ENCODE peak calls at places on chromosomes 6 and 20, in nine cellular contexts. F, B, O, L, H, X, R, V and N are unnamed samples.

GRCh38 chr6:42774201-42774600 is 7.7 kb upstream of the BICRAL start:
- DNase-seq in B (no peak), X (no peak), F (no peak), R (no peak), L (no peak), O (no peak), V (no peak), H (no peak), N (no peak)

GRCh38 chr6:134564705-134565104 is 246.8 kb upstream of the SGK1 start:
- DNase-seq in L (no peak), X (no peak), V (no peak), R (no peak), F (no peak), B (no peak), O (no peak), H (no peak), N (no peak)

GRCh38 chr6:101666256-101666655 is 272.7 kb downstream of the GRIK2 start:
- DNase-seq in L (peak; percentile 23), R (no peak), F (peak; percentile 80), B (no peak), V (peak; percentile 73), X (no peak), O (peak; percentile 93), H (no peak), N (no peak)

GRCh38 chr6:30200551-30201281 is 12.5 kb downstream of the TRIM26 start:
- DNase-seq in B (no peak), F (no peak), R (no peak), L (no peak), V (no peak), O (no peak), X (no peak), H (no peak), N (no peak)

GRCh38 chr6:71349395-71349794 is 60.8 kb downstream of the OGFRL1 start:
- DNase-seq in F (peak; percentile 62), B (no peak), L (peak; percentile 61), X (no peak), V (peak; percentile 48), R (no peak), H (no peak), O (peak; percentile 48), N (peak; percentile 4)

GRCh38 chr6:20811112-20811746 is 277.0 kb downstream of the CDKAL1 start:
- DNase-seq in V (peak; percentile 95), L (peak; percentile 99), F (peak; percentile 99), H (peak; percentile 61), B (no peak), R (no peak), O (peak; percentile 95), X (no peak), N (no peak)

GRCh38 chr6:41692080-41692675 is 43.2 kb downstream of the TFEB start:
- DNase-seq in R (no peak), B (no peak), V (no peak), H (no peak), X (no peak), L (no peak), O (no peak), F (no peak), N (no peak)

GRCh38 chr20:32924781-32925180 is 66.1 kb downstream of the EFCAB8 start:
- DNase-seq in V (no peak), O (no peak), B (no peak), X (no peak), F (no peak), R (no peak), H (no peak), L (no peak), N (no peak)

GRCh38 chr6:137808191-137808590 is 58.9 kb upstream of the TNFAIP3 start:
- DNase-seq in F (peak; percentile 80), L (peak; percentile 41), V (peak; percentile 89), X (no peak), O (peak; percentile 92), B (no peak), H (no peak), R (no peak), N (no peak)

GRCh38 chr6:35469711-35470662 is 1.8 kb downstream of the RPL10A start:
- DNase-seq in F (no peak), B (no peak), X (no peak), H (no peak), V (peak; percentile 48), R (no peak), O (peak; percentile 65), L (peak; percentile 34), N (peak; percentile 60)

GRCh38 chr6:4280721-4281120 is 145.3 kb upstream of the ECI2 start:
- DNase-seq in L (peak; percentile 85), X (no peak), O (peak; percentile 95), H (no peak), B (no peak), R (peak; percentile 50), F (peak; percentile 91), V (peak; percentile 94), N (no peak)

GRCh38 chr6:150269857-150270223 is 99.0 kb upstream of the IYD start:
- DNase-seq in X (no peak), F (peak; percentile 36), O (peak; percentile 100), V (peak; percentile 58), L (no peak), B (no peak), R (no peak), H (peak; percentile 35), N (no peak)

GRCh38 chr20:561437-562231 is 18.0 kb upstream of the CSNK2A1 start:
- DNase-seq in B (no peak), H (peak; percentile 86), R (peak; percentile 71), X (peak; percentile 19), F (peak; percentile 63), O (peak; percentile 71), L (peak; percentile 74), V (peak; percentile 69), N (peak; percentile 83)

GRCh38 chr6:103396768-103397167 is 1463.0 kb downstream of the HACE1 start:
- DNase-seq in X (no peak), R (no peak), O (no peak), H (no peak), V (no peak), L (no peak), F (no peak), B (no peak), N (no peak)

GRCh38 chr20:40562031-40562430 is 127.0 kb downstream of the MAFB start:
- DNase-seq in H (no peak), V (peak; percentile 9), R (peak; percentile 54), F (no peak), X (no peak), O (peak; percentile 54), L (peak; percentile 6), B (no peak), N (no peak)

GRCh38 chr6:151399679-151400078 is 8.3 kb upstream of the ZBTB2 start:
- DNase-seq in R (no peak), H (no peak), X (no peak), F (no peak), O (peak; percentile 66), B (no peak), L (no peak), V (no peak), N (no peak)

GRCh38 chr6:20455175-20456075 is 53.7 kb downstream of the E2F3 start:
- DNase-seq in R (no peak), V (peak; percentile 75), B (no peak), L (peak; percentile 13), H (no peak), O (peak; percentile 28), X (no peak), F (peak; percentile 57), N (no peak)

GRCh38 chr6:31010393-31011060 is at the start of gene MUC22:
- DNase-seq in B (no peak), F (peak; percentile 84), L (peak; percentile 35), O (peak; percentile 75), X (no peak), H (no peak), R (no peak), V (peak; percentile 79), N (no peak)

GRCh38 chr6:13101409-13101808 is 226.9 kb downstream of the TBC1D7 start:
- DNase-seq in B (no peak), L (no peak), V (no peak), O (no peak), H (no peak), X (no peak), R (no peak), F (no peak), N (no peak)

GRCh38 chr6:30691208-30691872 is 556 bp upstream of the NRM start:
- DNase-seq in V (no peak), F (no peak), O (no peak), L (no peak), X (no peak), R (no peak), B (no peak), H (no peak), N (no peak)

GRCh38 chr6:132131777-132132176 is 180.6 kb upstream of the CCN2 start:
- DNase-seq in O (peak; percentile 99), R (no peak), H (no peak), L (peak; percentile 98), B (no peak), F (peak; percentile 100), V (peak; percentile 97), X (no peak), N (no peak)

GRCh38 chr6:167044696-167045095 is 45.5 kb downstream of the CEP43 start:
- DNase-seq in R (no peak), H (peak; percentile 46), V (peak; percentile 79), L (peak; percentile 6), X (no peak), O (no peak), B (no peak), F (peak; percentile 44), N (no peak)

GRCh38 chr20:36407196-36407733 is 101.1 kb downstream of the DLGAP4 start:
- DNase-seq in X (no peak), O (peak; percentile 72), V (peak; percentile 33), H (no peak), R (no peak), L (peak; percentile 64), B (no peak), F (peak; percentile 24), N (no peak)

GRCh38 chr6:122144229-122144628 is 255.2 kb upstream of the HSF2 start:
- DNase-seq in R (no peak), B (no peak), H (no peak), V (no peak), X (no peak), L (no peak), F (no peak), O (no peak), N (no peak)

GRCh38 chr20:23245553-23246128 is 105.0 kb upstream of the NXT1 start:
- DNase-seq in H (peak; percentile 78), O (peak; percentile 62), V (peak; percentile 8), R (peak; percentile 75), X (no peak), F (peak; percentile 33), B (no peak), L (peak; percentile 65), N (no peak)

GRCh38 chr6:75084872-75085381 is 120.9 kb downstream of the COL12A1 start:
- DNase-seq in F (no peak), V (no peak), X (no peak), L (no peak), B (peak; percentile 15), R (peak; percentile 54), H (peak; percentile 67), O (peak; percentile 45), N (no peak)

GRCh38 chr20:49993301-49993751 is 10.5 kb downstream of the SNAI1 start:
- DNase-seq in R (no peak), H (no peak), X (no peak), O (no peak), V (no peak), B (no peak), L (no peak), F (no peak), N (no peak)

GRCh38 chr6:624979-625378 is 31.9 kb downstream of the HUS1B start:
- DNase-seq in O (no peak), X (no peak), B (no peak), V (peak; percentile 27), H (no peak), R (no peak), F (peak; percentile 51), L (peak; percentile 55), N (peak; percentile 17)

GRCh38 chr6:39313526-39314272 is 520 bp downstream of the KCNK17 start:
- DNase-seq in H (peak; percentile 49), R (no peak), X (no peak), O (no peak), L (no peak), V (no peak), B (no peak), F (no peak), N (peak; percentile 56)

GRCh38 chr6:4935981-4936680 is 67.7 kb downstream of the RPP40 start:
- DNase-seq in H (no peak), B (no peak), F (no peak), R (no peak), L (no peak), O (no peak), X (no peak), V (no peak), N (no peak)

GRCh38 chr6:76694779-76695178 is 622.3 kb upstream of the IMPG1 start:
- DNase-seq in H (no peak), F (no peak), L (no peak), R (no peak), X (no peak), V (no peak), O (no peak), B (no peak), N (no peak)